ENCODE peak calls at places on chromosome 7, in ten cellular contexts. D is fibroblast of the aortic adventitia; Z is GM13977; E is prostate gland; I is right lobe of liver; W is AG10803; S is fibroblast of mammary gland; T is CD8-positive, alpha-beta T cell; P is GM10248; H is neural progenitor cell. L is an unnamed sample.

GRCh38 chr7:27586825-27587224 is 75.9 kb downstream of the HIBADH start:
- DNase-seq in D (no peak), Z (peak; percentile 24), S (no peak), P (peak; percentile 52), W (peak; percentile 17), H (peak; percentile 23), E (no peak), T (no peak), I (no peak), L (peak; percentile 90)

GRCh38 chr7:141231018-141231792 is 157.3 kb downstream of the TMEM178B start:
- DNase-seq in S (peak; percentile 41), D (peak; percentile 15), H (peak; percentile 72), W (peak; percentile 6), E (no peak), P (no peak), Z (no peak), I (no peak), T (no peak), L (peak; percentile 68)

GRCh38 chr7:1232623-1233327 is at the start of gene UNCX:
- DNase-seq in H (peak; percentile 83), S (no peak), I (no peak), D (no peak), P (no peak), Z (no peak), T (no peak), E (no peak), W (no peak), L (peak; percentile 87)

GRCh38 chr7:83850037-83850619 is 201.2 kb upstream of the SEMA3E start:
- DNase-seq in H (no peak), D (peak; percentile 17), W (peak; percentile 9), T (no peak), Z (no peak), E (no peak), I (no peak), P (no peak), S (peak; percentile 5), L (no peak)

GRCh38 chr7:28685291-28685659 is 272.9 kb downstream of the TRIL start:
- DNase-seq in S (no peak), H (no peak), T (no peak), W (no peak), P (no peak), Z (no peak), E (no peak), I (no peak), D (no peak), L (no peak)

GRCh38 chr7:103148994-103149807 is at the start of gene NAPEPLD:
- DNase-seq in D (peak; percentile 88), H (peak; percentile 86), I (peak; percentile 95), E (peak; percentile 71), P (peak; percentile 85), W (peak; percentile 87), T (peak; percentile 68), S (peak; percentile 86), Z (peak; percentile 86), L (peak; percentile 79)

GRCh38 chr7:159097661-159098423 is 46.8 kb downstream of the VIPR2 start:
- DNase-seq in Z (no peak), P (no peak), W (no peak), E (no peak), D (no peak), I (no peak), H (peak; percentile 49), S (no peak), T (peak; percentile 2), L (no peak)

GRCh38 chr7:138679793-138680192 is 21.4 kb downstream of the SVOPL start:
- DNase-seq in I (no peak), S (no peak), T (no peak), W (no peak), P (no peak), Z (no peak), H (no peak), E (no peak), D (no peak), L (no peak)

GRCh38 chr7:106867641-106868351 is 2.7 kb downstream of the PIK3CG start:
- DNase-seq in S (no peak), H (no peak), D (no peak), P (no peak), E (no peak), I (peak; percentile 54), Z (no peak), T (no peak), W (no peak), L (no peak)

GRCh38 chr7:152200395-152200794 is 174.9 kb downstream of the GALNT11 start:
- DNase-seq in S (no peak), I (no peak), E (no peak), D (no peak), H (no peak), T (no peak), Z (no peak), P (no peak), W (no peak), L (no peak)

GRCh38 chr7:81235896-81236479 is 317.1 kb upstream of the SEMA3C start:
- DNase-seq in T (no peak), D (no peak), P (no peak), E (no peak), I (no peak), S (no peak), Z (no peak), W (no peak), H (no peak), L (no peak)

GRCh38 chr7:127833641-127834040 is 181.6 kb downstream of the SND1 start:
- DNase-seq in D (peak; percentile 56), P (no peak), T (no peak), W (peak; percentile 31), I (no peak), S (peak; percentile 62), Z (no peak), E (no peak), H (no peak), L (no peak)

GRCh38 chr7:158676171-158676840 is 28.3 kb downstream of the NCAPG2 start:
- DNase-seq in E (no peak), P (no peak), T (no peak), H (no peak), I (no peak), W (peak; percentile 33), S (peak; percentile 81), D (peak; percentile 32), Z (no peak), L (no peak)

GRCh38 chr7:103989785-103990775 is 622 bp upstream of the RELN start:
- DNase-seq in W (peak; percentile 17), H (peak; percentile 68), E (no peak), I (peak; percentile 63), Z (peak; percentile 37), T (no peak), P (peak; percentile 16), S (peak; percentile 38), D (peak; percentile 48), L (peak; percentile 82)

GRCh38 chr7:94223375-94224084 is 171.2 kb upstream of the COL1A2 start:
- DNase-seq in E (no peak), D (peak; percentile 65), Z (no peak), H (peak; percentile 83), I (no peak), S (peak; percentile 71), W (peak; percentile 50), P (no peak), T (no peak), L (peak; percentile 14)
- TF ChIP-seq CTCF in E (peak; percentile 5), D (peak; percentile 61), Z (peak; percentile 39), H (peak; percentile 59), I (no peak), S (peak; percentile 82), W (peak; percentile 74), P (peak; percentile 32), T (no peak), L (no peak)

GRCh38 chr7:4792537-4793126 is 17.2 kb downstream of the AP5Z1 start:
- DNase-seq in E (no peak), Z (no peak), D (no peak), W (peak; percentile 22), T (no peak), S (peak; percentile 14), I (peak; percentile 51), P (no peak), H (peak; percentile 73), L (peak; percentile 59)

GRCh38 chr7:4790516-4790991 is 15.1 kb downstream of the AP5Z1 start:
- DNase-seq in I (no peak), E (no peak), T (no peak), P (no peak), H (no peak), D (no peak), Z (no peak), S (no peak), W (no peak), L (no peak)

GRCh38 chr7:4790078-4790465 is 14.6 kb downstream of the AP5Z1 start:
- DNase-seq in H (no peak), Z (no peak), D (no peak), P (no peak), S (no peak), T (no peak), W (no peak), E (no peak), I (no peak), L (no peak)

GRCh38 chr7:4791101-4791737 is 15.8 kb downstream of the AP5Z1 start:
- DNase-seq in E (no peak), T (no peak), I (no peak), W (no peak), Z (no peak), H (no peak), D (no peak), S (no peak), P (no peak), L (peak; percentile 17)

GRCh38 chr7:4791738-4792536 is 16.5 kb downstream of the AP5Z1 start:
- DNase-seq in D (peak; percentile 40), E (peak; percentile 56), S (peak; percentile 48), P (peak; percentile 89), I (peak; percentile 71), T (peak; percentile 88), W (peak; percentile 43), Z (peak; percentile 86), H (peak; percentile 93), L (peak; percentile 92)
- TF ChIP-seq CTCF in D (peak; percentile 61), E (peak; percentile 51), S (peak; percentile 34), P (peak; percentile 74), I (peak; percentile 56), T (peak; percentile 47), W (peak; percentile 50), Z (peak; percentile 78), H (peak; percentile 77), L (peak; percentile 99)

DNA sequence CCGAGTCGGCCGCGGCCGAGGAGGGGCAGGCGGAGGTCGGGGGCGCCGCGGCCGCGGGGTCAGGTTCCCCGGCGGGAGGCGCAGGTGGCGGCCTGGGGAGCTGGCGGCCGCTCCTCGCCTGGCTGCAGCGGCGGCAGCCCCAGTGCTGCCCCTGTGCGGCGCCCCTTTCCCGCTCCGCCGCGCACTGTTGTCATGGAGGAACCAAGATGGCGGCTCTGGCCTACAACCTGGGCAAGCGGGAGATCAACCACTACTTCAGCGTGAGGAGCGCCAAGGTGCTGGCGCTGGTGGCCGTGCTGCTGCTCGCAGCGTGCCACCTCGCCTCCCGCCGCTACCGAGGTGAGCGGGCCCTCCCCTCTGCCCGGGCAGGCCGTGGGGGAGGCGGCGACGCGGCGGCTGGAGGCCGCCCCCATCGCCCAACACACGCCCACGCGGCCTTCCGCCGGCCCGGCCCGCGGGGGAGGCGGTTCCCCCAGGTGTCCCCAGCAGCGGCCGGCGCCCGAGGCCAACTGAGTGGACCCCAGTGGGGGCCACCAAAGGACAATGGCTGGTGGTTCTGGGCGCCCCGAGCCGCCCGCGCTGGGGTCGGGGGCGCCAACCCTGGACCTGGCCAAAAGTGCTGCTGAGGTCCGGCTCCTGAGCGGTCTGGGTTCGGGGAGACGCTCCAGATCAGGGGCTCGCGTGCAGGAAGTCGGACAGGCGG is 421 bp downstream of the CASD1 start:
- DNase-seq in D (peak; percentile 59), W (peak; percentile 55), T (peak; percentile 68), E (peak; percentile 68), H (peak; percentile 91), S (peak; percentile 53), P (peak; percentile 87), Z (peak; percentile 92), I (peak; percentile 78), L (peak; percentile 78)
- TF ChIP-seq CTCF in D (peak; percentile 41), W (no peak), T (no peak), E (no peak), H (peak; percentile 41), S (no peak), P (peak; percentile 45), Z (peak; percentile 52), I (peak; percentile 37), L (no peak)

GRCh38 chr7:46178685-46179084 is 257.6 kb upstream of the IGFBP3 start:
- DNase-seq in E (no peak), Z (no peak), S (peak; percentile 71), I (no peak), T (no peak), H (no peak), W (peak; percentile 73), D (peak; percentile 58), P (no peak), L (no peak)
- TF ChIP-seq CTCF in E (no peak), Z (no peak), S (no peak), I (no peak), T (no peak), H (no peak), W (no peak), D (no peak), P (no peak), L (no peak)